ENCODE peak calls at places on chromosomes 4 and X, in five cellular contexts. F, T, D, Z and S are unnamed samples.

GRCh38 chr4:15668566-15669435 is 12.8 kb upstream of the FAM200B start:
- DNase-seq in F (no peak), T (no peak), D (no peak), Z (no peak), S (no peak)

GRCh38 chrX:19846995-19847790 is 40.2 kb downstream of the SH3KBP1 start:
- DNase-seq in F (no peak), T (no peak), D (no peak), Z (no peak), S (no peak)

GRCh38 chr4:149795256-149795655 is 20.4 kb downstream of the IQCM start:
- DNase-seq in F (no peak), T (no peak), D (no peak), Z (no peak), S (no peak)

GRCh38 chrX:119735467-119735866 is 22.9 kb upstream of the SOWAHD start:
- DNase-seq in F (no peak), T (no peak), D (peak), Z (peak), S (no peak)

GRCh38 chr4:3215733-3216132 is 33.2 kb upstream of the MSANTD1 start:
- DNase-seq in F (no peak), T (no peak), D (no peak), Z (no peak), S (no peak)

GRCh38 chr4:67542076-67542475 is 3.2 kb downstream of the CENPC start:
- DNase-seq in F (no peak), T (no peak), D (no peak), Z (no peak), S (no peak)

GRCh38 chr4:83629945-83630684 is 94.2 kb downstream of the GPAT3 start:
- DNase-seq in F (no peak), T (no peak), D (no peak), Z (no peak), S (no peak)

GRCh38 chrX:82961129-82961528 is 547.0 kb upstream of the POU3F4 start:
- DNase-seq in F (peak), T (no peak), D (no peak), Z (no peak), S (no peak)

GRCh38 chr4:26032572-26033320 is 118.7 kb downstream of the SMIM20 start:
- DNase-seq in F (no peak), T (no peak), D (no peak), Z (no peak), S (no peak)

GRCh38 chr4:22688236-22688635 is 4.5 kb upstream of the GBA3 start:
- DNase-seq in F (no peak), T (no peak), D (no peak), Z (no peak), S (no peak)

GRCh38 chr4:157115613-157116340 is 39.8 kb downstream of the GLRB start:
- DNase-seq in F (no peak), T (no peak), D (no peak), Z (no peak), S (no peak)

GRCh38 chr4:2937146-2937857 is 25.9 kb downstream of the NOP14 start:
- DNase-seq in F (no peak), T (peak), D (peak), Z (no peak), S (peak)

GRCh38 chr4:122285285-122285684 is 93.5 kb upstream of the ADAD1 start:
- DNase-seq in F (no peak), T (no peak), D (no peak), Z (no peak), S (no peak)

GRCh38 chr4:44869222-44869882 is 143.0 kb upstream of the GNPDA2 start:
- DNase-seq in F (no peak), T (no peak), D (no peak), Z (no peak), S (no peak)

GRCh38 chr4:2867758-2868491 is 24.3 kb downstream of the ADD1 start:
- DNase-seq in F (no peak), T (no peak), D (peak), Z (no peak), S (no peak)

GRCh38 chr4:139711461-139711860 is 45.8 kb downstream of the MGST2 start:
- DNase-seq in F (no peak), T (no peak), D (no peak), Z (no peak), S (no peak)

GRCh38 chr4:107709916-107710315 is 10.1 kb downstream of the PAPSS1 start:
- DNase-seq in F (no peak), T (no peak), D (no peak), Z (no peak), S (no peak)

GRCh38 chr4:151276787-151277557 is at the start of gene PRSS48:
- DNase-seq in F (peak), T (peak), D (peak), Z (peak), S (peak)

GRCh38 chrX:85977218-85977617 is 70.1 kb downstream of the CHM start:
- DNase-seq in F (no peak), T (peak), D (no peak), Z (no peak), S (no peak)

GRCh38 chr4:86108834-86109233 is 251.0 kb downstream of the MAPK10 start:
- DNase-seq in F (no peak), T (no peak), D (no peak), Z (no peak), S (no peak)

GRCh38 chr4:39642885-39643550 is 4.4 kb upstream of the SMIM14 start:
- DNase-seq in F (no peak), T (no peak), D (no peak), Z (no peak), S (no peak)

GRCh38 chrX:57918750-57919436 is 8.6 kb upstream of the ZXDA start:
- DNase-seq in F (no peak), T (no peak), D (no peak), Z (peak), S (no peak)

GRCh38 chr4:152983774-152984411 is 47.8 kb downstream of the FHDC1 start:
- DNase-seq in F (no peak), T (no peak), D (no peak), Z (no peak), S (no peak)

GRCh38 chrX:136731207-136731782 is 49.4 kb downstream of the ARHGEF6 start:
- DNase-seq in F (no peak), T (no peak), D (no peak), Z (no peak), S (no peak)

GRCh38 chr4:32831104-32831503 is 2110.9 kb downstream of the PCDH7 start:
- DNase-seq in F (no peak), T (no peak), D (no peak), Z (no peak), S (no peak)

GRCh38 chr4:61094854-61095598 is 105.1 kb upstream of the ADGRL3 start:
- DNase-seq in F (no peak), T (no peak), D (no peak), Z (no peak), S (no peak)

GRCh38 chr4:81698536-81698935 is 226.8 kb upstream of the RASGEF1B start:
- DNase-seq in F (no peak), T (no peak), D (no peak), Z (no peak), S (no peak)